ENCODE peak calls at places on chromosomes 12 and 14, in six cellular contexts. G is activated B cell treated with CpG ODN at 0.5 μM for 24 hours, I is testis, A is cardiac fibroblast, K is cardiac muscle cell, T is mesothelial cell of epicardium. Y is an unnamed sample.

GRCh38 chr14:101508948-101509729 is 52.2 kb upstream of the DIO3 start:
- DNase-seq in G (no peak), I (no peak), A (no peak), K (no peak), T (no peak), Y (no peak)

GRCh38 chr12:57138526-57139272 is 8.7 kb downstream of the LRP1-AS start:
- DNase-seq in G (no peak), I (no peak), A (peak; percentile 48), K (peak; percentile 74), T (no peak), Y (no peak)

GRCh38 chr14:90795744-90796143 is 20.5 kb downstream of the TTC7B start:
- DNase-seq in G (no peak), I (no peak), A (peak; percentile 90), K (peak; percentile 74), T (no peak), Y (peak; percentile 23)

GRCh38 chr12:99277988-99278387 is 369.6 kb upstream of the GARIN6 start:
- DNase-seq in G (no peak), I (no peak), A (no peak), K (no peak), T (no peak), Y (no peak)

GRCh38 chr12:91990525-91990924 is 155.1 kb downstream of the BTG1 start:
- DNase-seq in G (no peak), I (no peak), A (peak; percentile 67), K (no peak), T (no peak), Y (no peak)

GRCh38 chr12:5945071-5946008 is at the start of gene ANO2:
- DNase-seq in G (no peak), I (peak; percentile 28), A (no peak), K (peak; percentile 25), T (peak; percentile 71), Y (peak; percentile 62)

GRCh38 chr12:124497658-124498057 is 69.8 kb downstream of the NCOR2 start:
- DNase-seq in G (no peak), I (peak; percentile 59), A (peak; percentile 96), K (peak; percentile 77), T (no peak), Y (no peak)

GRCh38 chr14:35385042-35385839 is 19.3 kb downstream of the NFKBIA start:
- DNase-seq in G (no peak), I (peak; percentile 85), A (peak; percentile 90), K (peak; percentile 91), T (no peak), Y (no peak)

GRCh38 chr12:3746758-3747157 is 6.2 kb downstream of the CRACR2A start:
- DNase-seq in G (no peak), I (no peak), A (no peak), K (no peak), T (no peak), Y (no peak)

GRCh38 chr12:101671839-101672238 is 25.6 kb upstream of the CHPT1 start:
- DNase-seq in G (no peak), I (no peak), A (no peak), K (no peak), T (no peak), Y (no peak)

GRCh38 chr12:116958402-116959197 is 47.9 kb downstream of the FBXW8 start:
- DNase-seq in G (no peak), I (no peak), A (peak; percentile 6), K (no peak), T (no peak), Y (no peak)

GRCh38 chr14:104342435-104343293 is 204.3 kb downstream of the KIF26A start:
- DNase-seq in G (no peak), I (peak; percentile 32), A (no peak), K (no peak), T (no peak), Y (no peak)

GRCh38 chr12:130846386-130846785 is 7.3 kb upstream of the STX2 start:
- DNase-seq in G (no peak), I (no peak), A (peak; percentile 43), K (no peak), T (no peak), Y (no peak)

GRCh38 chr12:130017571-130018449 is 114.0 kb upstream of the TMEM132D start:
- DNase-seq in G (no peak), I (peak; percentile 25), A (no peak), K (no peak), T (no peak), Y (no peak)

GRCh38 chr12:85821759-85822158 is 14.4 kb downstream of the RASSF9 start:
- DNase-seq in G (no peak), I (no peak), A (no peak), K (no peak), T (no peak), Y (no peak)

GRCh38 chr12:118053071-118053985 is 7.7 kb downstream of the WSB2 start:
- DNase-seq in G (no peak), I (no peak), A (peak; percentile 38), K (no peak), T (no peak), Y (no peak)

GRCh38 chr12:114764516-114764915 is 80.5 kb upstream of the TBX3 start:
- DNase-seq in G (no peak), I (no peak), A (peak; percentile 44), K (peak; percentile 11), T (no peak), Y (peak; percentile 61)

GRCh38 chr14:52079239-52079956 is 10.5 kb upstream of the NID2 start:
- DNase-seq in G (no peak), I (no peak), A (peak; percentile 76), K (peak; percentile 50), T (no peak), Y (no peak)

GRCh38 chr12:4118017-4118510 is 155.5 kb upstream of the CCND2 start:
- DNase-seq in G (no peak), I (peak; percentile 54), A (peak; percentile 42), K (peak; percentile 65), T (no peak), Y (no peak)

GRCh38 chr12:31492599-31493196 is 98.2 kb downstream of the DENND5B start:
- DNase-seq in G (no peak), I (no peak), A (no peak), K (no peak), T (no peak), Y (no peak)

GRCh38 chr14:36716614-36717184 is 55.0 kb downstream of the PAX9 start:
- DNase-seq in G (no peak), I (no peak), A (no peak), K (no peak), T (no peak), Y (no peak)

GRCh38 chr14:68216072-68216471 is 396.5 kb downstream of the RAD51B start:
- DNase-seq in G (no peak), I (no peak), A (no peak), K (no peak), T (no peak), Y (no peak)

DNA sequence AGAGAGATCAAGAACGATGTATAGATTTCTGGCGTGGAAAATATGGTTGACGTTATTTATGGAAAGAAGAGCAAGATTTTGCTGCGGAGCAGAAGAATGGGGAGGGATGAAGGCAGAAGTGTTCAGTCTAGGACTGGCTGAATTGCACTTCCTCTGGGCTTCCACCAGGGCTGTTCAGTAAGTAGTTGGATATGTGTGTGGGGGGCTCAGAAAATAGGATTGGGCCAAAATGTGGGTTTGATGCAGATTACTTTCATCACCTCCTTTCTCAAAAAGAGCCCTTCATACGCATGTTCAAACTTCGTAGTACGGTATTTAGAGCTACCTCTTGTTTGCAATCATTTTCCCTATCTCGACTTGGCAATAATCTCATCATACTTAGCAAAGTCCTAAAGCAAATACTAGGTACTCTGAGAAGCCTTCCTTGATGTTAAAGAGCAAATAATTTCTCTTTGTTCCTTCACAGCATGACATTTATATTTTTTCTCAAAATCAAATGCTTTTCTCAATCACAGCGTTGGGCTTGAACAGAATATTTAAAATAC is 349.4 kb downstream of the NELL2 start:
- DNase-seq in G (no peak), I (no peak), A (no peak), K (no peak), T (no peak), Y (no peak)
- TF ChIP-seq CTCF in G (no peak), I (no peak), A (no peak), K (no peak), T (no peak), Y (peak; percentile 15)

DNA sequence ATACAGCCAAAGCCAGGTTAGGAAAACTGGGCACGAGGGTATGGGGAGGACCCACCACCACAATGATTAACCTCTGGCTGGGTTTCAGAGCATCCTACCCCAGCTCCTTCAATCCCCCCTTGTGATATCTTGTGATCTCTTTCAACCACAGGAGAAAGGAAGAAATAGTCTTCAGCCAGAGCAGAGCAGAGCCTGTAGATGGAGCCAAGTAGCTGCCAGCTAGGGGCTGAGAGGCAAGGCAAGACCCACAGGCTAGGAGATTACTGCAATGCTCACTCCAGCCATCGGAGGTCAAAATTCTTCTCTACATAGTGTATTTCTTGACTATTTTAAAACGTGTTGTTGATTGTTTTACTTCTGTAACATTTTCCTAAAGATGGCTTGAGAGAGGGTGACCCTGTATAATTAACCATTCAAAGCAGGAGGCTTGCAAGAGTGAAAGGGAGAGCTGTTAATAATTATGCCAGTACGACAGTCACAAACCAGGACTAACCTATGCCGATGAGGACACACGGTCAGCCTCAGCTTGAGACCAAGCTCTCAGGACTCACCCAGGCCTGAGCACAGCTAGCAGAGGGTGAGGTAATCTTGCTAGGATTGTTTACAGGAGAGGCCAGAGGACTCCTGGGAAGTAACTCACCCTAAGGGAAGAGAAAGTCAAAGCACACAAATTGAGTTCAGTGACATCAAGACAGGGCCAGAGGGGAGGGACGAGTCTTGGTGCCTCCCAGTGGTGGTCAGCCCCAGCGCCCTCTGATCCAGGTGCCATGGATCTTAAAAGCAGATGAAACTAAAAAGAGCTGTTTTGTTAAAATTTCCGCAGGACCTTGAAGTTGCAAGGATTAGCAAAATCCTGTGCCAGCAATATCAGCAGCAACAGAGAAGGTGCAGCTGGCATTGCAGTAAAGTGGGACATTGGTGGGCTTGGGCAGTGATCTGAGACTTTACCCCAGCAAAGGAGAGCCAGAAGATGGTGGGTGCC is 29.8 kb upstream of the CDKN3 start:
- DNase-seq in G (no peak), I (peak; percentile 73), A (peak; percentile 55), K (peak; percentile 83), T (no peak), Y (peak; percentile 38)
- TF ChIP-seq CTCF in G (no peak), I (no peak), A (peak; percentile 50), K (peak; percentile 75), T (no peak), Y (no peak)

GRCh38 chr12:15011162-15011561 is 38.3 kb downstream of the PDE6H start:
- DNase-seq in G (no peak), I (no peak), A (no peak), K (no peak), T (no peak), Y (no peak)
- TF ChIP-seq CTCF in G (no peak), I (peak; percentile 18), A (peak; percentile 9), K (no peak), T (no peak), Y (no peak)

DNA sequence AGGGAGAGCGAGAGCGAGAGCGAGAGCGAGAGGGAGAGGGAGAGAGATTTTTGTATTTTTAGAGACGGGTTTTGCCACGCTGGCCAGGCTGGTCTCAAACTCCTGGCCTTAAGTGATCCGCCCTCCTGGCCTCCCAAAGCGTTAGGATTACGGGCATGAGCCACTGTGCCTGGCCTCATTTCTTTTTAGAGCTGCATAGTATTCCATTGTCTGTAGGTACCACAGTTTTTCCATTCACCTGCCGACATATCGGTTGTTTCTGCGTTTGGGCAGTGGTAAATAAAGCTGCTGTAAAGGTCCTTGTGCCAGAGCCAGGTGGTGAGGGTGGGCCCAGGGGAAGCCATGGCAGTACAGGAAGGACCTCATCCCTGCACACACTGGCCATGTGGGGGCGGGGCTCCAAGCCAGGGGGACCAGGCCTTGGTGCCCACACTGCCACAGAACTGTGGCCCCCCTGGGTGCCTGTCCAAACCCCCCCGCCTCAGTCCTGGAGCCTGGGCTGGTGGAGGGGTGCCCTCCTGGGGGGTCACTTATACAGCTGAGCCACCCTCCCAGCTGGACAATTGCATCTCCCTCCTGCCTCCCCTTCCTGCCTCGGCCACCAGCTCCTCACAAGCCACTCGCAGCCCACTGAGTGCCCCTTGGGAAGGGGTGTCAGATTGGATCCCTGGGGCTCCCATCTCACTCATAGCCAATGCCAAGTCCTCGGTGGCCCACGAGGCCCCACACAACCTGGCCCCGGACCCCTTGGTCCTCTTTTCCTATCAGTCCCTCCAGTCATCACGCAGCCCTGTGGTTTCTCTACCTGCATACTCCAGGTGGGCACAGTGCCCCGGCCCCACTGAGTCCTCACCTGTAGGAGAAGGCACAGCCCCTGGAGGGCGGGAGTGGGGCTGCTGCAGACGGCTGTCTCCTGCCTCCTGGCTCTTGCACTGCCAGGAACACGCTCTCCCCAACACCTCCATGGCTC is 1.7 kb upstream of the PUS1 start:
- DNase-seq in G (no peak), I (no peak), A (no peak), K (no peak), T (no peak), Y (no peak)
- TF ChIP-seq CTCF in G (no peak), I (no peak), A (no peak), K (no peak), T (no peak), Y (no peak)

Y was measured in endothelial cell.